ENCODE peak calls at places on chromosomes 5 and 9, in four cellular contexts. E is KBM-7, Y is OCI-LY7, T is PC-9. G is an unnamed sample.

GRCh38 chr9:89841456-89841855 is 236.6 kb downstream of the GADD45G start:
- DNase-seq in E (no peak), Y (no peak), T (no peak), G (no peak)

GRCh38 chr9:130846487-130847305 is 11.6 kb downstream of the ABL1 start:
- DNase-seq in E (no peak), Y (no peak), T (no peak), G (no peak)

GRCh38 chr5:34756781-34757624 is 82.0 kb upstream of the TTC23L start:
- DNase-seq in E (no peak), Y (no peak), T (no peak), G (no peak)

GRCh38 chr5:137666109-137666850 is 69.6 kb downstream of the KLHL3 start:
- DNase-seq in E (peak), Y (no peak), T (peak), G (no peak)

GRCh38 chr5:161546463-161547301 is at the start of gene GABRB2:
- DNase-seq in E (peak), Y (peak), T (no peak), G (peak)

GRCh38 chr5:132211787-132212186 is 15.9 kb downstream of the P4HA2 start:
- DNase-seq in E (no peak), Y (no peak), T (no peak), G (no peak)

GRCh38 chr9:95017062-95017461 is 290.6 kb downstream of the AOPEP start:
- DNase-seq in E (no peak), Y (no peak), T (no peak), G (no peak)

GRCh38 chr9:136204838-136205706 is at the start of gene LHX3:
- DNase-seq in E (peak), Y (no peak), T (no peak), G (peak)

GRCh38 chr5:411728-412127 is 31.2 kb upstream of the EXOC3 start:
- DNase-seq in E (no peak), Y (no peak), T (no peak), G (no peak)

GRCh38 chr5:102959055-102959454 is 160.9 kb downstream of the GIN1 start:
- DNase-seq in E (no peak), Y (no peak), T (peak), G (no peak)

GRCh38 chr5:101687630-101688029 is 608.5 kb downstream of the SLCO4C1 start:
- DNase-seq in E (no peak), Y (no peak), T (no peak), G (no peak)

GRCh38 chr5:132417889-132418432 is 48.5 kb downstream of the SLC22A5 start:
- DNase-seq in E (no peak), Y (no peak), T (no peak), G (no peak)

GRCh38 chr5:15365040-15365439 is 134.9 kb upstream of the FBXL7 start:
- DNase-seq in E (no peak), Y (no peak), T (no peak), G (no peak)

G was measured in mesothelial cell of epicardium.